ENCODE peak calls at places on chromosome 10, in five cellular contexts. H, L, C, A and B are unnamed samples.

GRCh38 chr10:118356628-118357027 is 14.5 kb upstream of the FAM204A start:
- DNase-seq in H (no peak), L (no peak), C (no peak), A (no peak), B (no peak)

GRCh38 chr10:86944907-86945306 is 12.5 kb downstream of the MMRN2 start:
- DNase-seq in C (no peak), H (peak), L (no peak), A (no peak), B (no peak)

GRCh38 chr10:16566202-16566805 is 44.6 kb upstream of the C1QL3 start:
- DNase-seq in H (no peak), L (no peak), C (no peak), A (no peak), B (no peak)

GRCh38 chr10:88120599-88121333 is 257.3 kb downstream of the PTEN start:
- DNase-seq in H (no peak), C (peak), A (no peak), L (no peak), B (no peak)

GRCh38 chr10:49605939-49606509 is 4.1 kb upstream of the SLC18A3 start:
- DNase-seq in A (no peak), H (peak), L (no peak), C (no peak), B (no peak)

GRCh38 chr10:101052285-101052684 is 9.5 kb upstream of the KAZALD1 start:
- DNase-seq in C (peak), L (peak), H (no peak), A (no peak), B (no peak)

GRCh38 chr10:95537543-95537930 is 23.6 kb downstream of the SORBS1 start:
- DNase-seq in L (no peak), C (no peak), H (no peak), A (no peak), B (no peak)

GRCh38 chr10:27742926-27743735 is 2.5 kb downstream of the MKX start:
- DNase-seq in L (peak), H (peak), A (peak), C (no peak), B (no peak)

GRCh38 chr10:89373916-89374711 is 3.7 kb upstream of the IFIT1B start:
- DNase-seq in H (no peak), L (peak), A (no peak), C (peak), B (no peak)

GRCh38 chr10:103512591-103513382 is 19.3 kb downstream of the NEURL1 start:
- DNase-seq in L (no peak), C (no peak), H (no peak), A (no peak), B (no peak)

GRCh38 chr10:118503192-118503591 is 92.3 kb downstream of the PRLHR start:
- DNase-seq in L (no peak), A (no peak), H (no peak), C (no peak), B (no peak)

GRCh38 chr10:6173203-6173602 is 29.5 kb upstream of the PFKFB3 start:
- DNase-seq in C (no peak), H (peak), A (peak), L (no peak), B (no peak)

GRCh38 chr10:69352569-69353264 is 64.0 kb downstream of the TACR2 start:
- DNase-seq in A (no peak), C (peak), H (no peak), L (no peak), B (no peak)

GRCh38 chr10:72764151-72764550 is 72.2 kb downstream of the MCU start:
- DNase-seq in L (no peak), A (no peak), C (peak), H (no peak), B (no peak)

GRCh38 chr10:72087969-72088878 is at the start of gene SPOCK2:
- DNase-seq in L (no peak), A (peak), H (peak), C (no peak), B (no peak)

GRCh38 chr10:43816351-43817321 is 168.0 kb upstream of the ZNF32 start:
- DNase-seq in A (peak), H (no peak), C (peak), L (peak), B (no peak)

GRCh38 chr10:67666416-67667043 is 29.5 kb downstream of the CTNNA3 start:
- DNase-seq in H (no peak), A (no peak), L (no peak), C (peak), B (no peak)

GRCh38 chr10:34995925-34996324 is 94.2 kb downstream of the CUL2 start:
- DNase-seq in H (peak), A (no peak), C (no peak), L (no peak), B (no peak)

GRCh38 chr10:97708976-97709745 is 4.4 kb upstream of the MARVELD1 start:
- DNase-seq in A (peak), L (peak), C (peak), H (peak), B (no peak)

GRCh38 chr10:50585921-50586739 is 37.6 kb downstream of the SGMS1 start:
- DNase-seq in A (no peak), H (no peak), L (no peak), C (peak), B (no peak)

GRCh38 chr10:60669491-60669890 is 108.8 kb upstream of the CDK1 start:
- DNase-seq in L (no peak), H (no peak), A (no peak), C (no peak), B (no peak)

GRCh38 chr10:122164028-122164601 is 107.0 kb upstream of the BTBD16 start:
- DNase-seq in A (no peak), L (no peak), H (no peak), C (no peak), B (no peak)

GRCh38 chr10:21437770-21438382 is 87.6 kb downstream of the SKIDA1 start:
- DNase-seq in A (no peak), L (no peak), C (no peak), H (no peak), B (no peak)

GRCh38 chr10:105973912-105974311 is 1190.6 kb downstream of the SORCS1 start:
- DNase-seq in L (no peak), H (no peak), A (no peak), C (no peak), B (no peak)

GRCh38 chr10:32481606-32482005 is 35.7 kb downstream of the CCDC7 start:
- DNase-seq in C (no peak), H (no peak), A (no peak), L (no peak), B (no peak)

GRCh38 chr10:35341521-35341920 is 5.2 kb downstream of the CCNY start:
- DNase-seq in H (no peak), C (no peak), L (no peak), A (no peak), B (no peak)

GRCh38 chr10:86950349-86950748 is 7.1 kb downstream of the MMRN2 start:
- DNase-seq in A (no peak), L (no peak), C (no peak), H (peak), B (no peak)

GRCh38 chr10:103765168-103765567 is 90.2 kb downstream of the SH3PXD2A start:
- DNase-seq in H (no peak), C (no peak), A (no peak), L (no peak), B (no peak)

GRCh38 chr10:131896403-131896802 is 4.4 kb upstream of the PPP2R2D start:
- DNase-seq in C (no peak), L (no peak), H (no peak), A (no peak), B (no peak)

GRCh38 chr10:20256969-20257368 is 440.7 kb downstream of the PLXDC2 start:
- DNase-seq in L (no peak), H (no peak), A (no peak), C (no peak), B (no peak)

GRCh38 chr10:113425596-113425995 is 127.3 kb upstream of the HABP2 start:
- DNase-seq in A (no peak), H (no peak), C (no peak), L (no peak), B (no peak)

GRCh38 chr10:110775022-110775379 is 96.7 kb upstream of the PDCD4 start:
- DNase-seq in H (no peak), L (no peak), A (no peak), C (no peak), B (no peak)

GRCh38 chr10:58467931-58468635 is 44.6 kb upstream of the BICC1 start:
- DNase-seq in H (no peak), C (no peak), L (no peak), A (no peak), B (no peak)

GRCh38 chr10:80444646-80445319 is 9.3 kb upstream of the TSPAN14 start:
- DNase-seq in L (peak), A (peak), H (peak), C (peak), B (no peak)

GRCh38 chr10:131578472-131578970 is 267.0 kb upstream of the TCERG1L start:
- DNase-seq in C (no peak), L (no peak), H (no peak), A (no peak), B (no peak)

GRCh38 chr10:58304099-58304633 is 30.6 kb upstream of the UBE2D1 start:
- DNase-seq in H (no peak), A (no peak), L (no peak), C (no peak), B (no peak)

GRCh38 chr10:24476913-24477312 is 246.8 kb downstream of the ARHGAP21 start:
- DNase-seq in C (no peak), L (no peak), A (no peak), H (no peak), B (no peak)

GRCh38 chr10:16014469-16014868 is 154.2 kb upstream of the MINDY3 start:
- DNase-seq in L (no peak), A (no peak), H (no peak), C (no peak), B (no peak)